ENCODE peak calls at places on chromosomes 11 and 22, in five cellular contexts. M is HT1080; Z is iris pigment epithelial cell; C is MV-4-11; U is activated T-helper 1 cell treated with anti-CD3 and anti-CD28 coated beads, Interleukin-12 subunit alpha, Interleukin-12 subunit beta, Interleukin-2, Interleukin-4 antibody, amounts not matched to agents 30 ng/mL and 10 ng/mL and 1 ng/mL, durations not matched to agents 14 hours and 24 hours and 36 hours. X is an unnamed sample.

GRCh38 chr22:35312198-35313059 is 12.7 kb downstream of the TOM1 start:
- DNase-seq in M (peak), Z (peak), C (peak), U (no peak), X (no peak)

GRCh38 chr22:12601870-12602779 is 2925.9 kb upstream of the OR11H1 start:
- DNase-seq in M (peak), Z (no peak), C (no peak), U (no peak), X (no peak)

GRCh38 chr22:25403752-25404471 is 160.6 kb upstream of the GRK3 start:
- DNase-seq in M (peak), Z (peak), C (peak), U (no peak), X (peak)

GRCh38 chr22:40462195-40462988 is 92.0 kb downstream of the SGSM3 start:
- DNase-seq in M (no peak), Z (no peak), C (peak), U (peak), X (peak)

GRCh38 chr11:17683378-17684161 is 35.8 kb upstream of the MYOD1 start:
- DNase-seq in M (peak), Z (peak), C (no peak), U (no peak), X (no peak)

GRCh38 chr11:96017872-96018271 is 94.0 kb upstream of the MTMR2 start:
- DNase-seq in M (no peak), Z (no peak), C (no peak), U (no peak), X (no peak)

GRCh38 chr22:44668886-44669724 is 32.9 kb upstream of the PRR5 start:
- DNase-seq in M (no peak), Z (no peak), C (no peak), U (no peak), X (no peak)

GRCh38 chr22:17700778-17701177 is 62.2 kb downstream of the BCL2L13 start:
- DNase-seq in M (no peak), Z (peak), C (no peak), U (no peak), X (no peak)

GRCh38 chr11:44855138-44855849 is 95.4 kb downstream of the TP53I11 start:
- DNase-seq in M (no peak), Z (peak), C (no peak), U (no peak), X (no peak)

GRCh38 chr22:25169278-25170031 is 30.2 kb upstream of the CRYBB3 start:
- DNase-seq in M (no peak), Z (no peak), C (no peak), U (no peak), X (no peak)

GRCh38 chr11:7555067-7555699 is 41.4 kb downstream of the PPFIBP2 start:
- DNase-seq in M (no peak), Z (peak), C (no peak), U (no peak), X (no peak)

GRCh38 chr11:56521955-56522354 is 21.1 kb downstream of the OR5M11 start:
- DNase-seq in M (peak), Z (no peak), C (no peak), U (no peak), X (peak)